ENCODE peak calls at places on chromosomes 7 and 10, in seven cellular contexts. V is IMR-90, J is OCI-LY7, O is neural progenitor cell, S is PC-9, X is HCT116, I is SK-N-SH. L is an unnamed sample.

GRCh38 chr10:570631-571565 is 118.6 kb downstream of the DIP2C start:
- DNase-seq in V (no peak), X (no peak), S (no peak), O (no peak), J (no peak), I (peak; percentile 77), L (no peak)

GRCh38 chr10:67780759-67781538 is 57.0 kb downstream of the DNAJC12 start:
- DNase-seq in O (no peak), J (peak; percentile 81), X (no peak), S (no peak), I (no peak), V (no peak), L (no peak)

GRCh38 chr7:147478751-147479150 is 1111.8 kb upstream of the C7orf33 start:
- DNase-seq in I (no peak), V (no peak), X (no peak), O (no peak), J (no peak), S (no peak), L (no peak)

GRCh38 chr7:156017916-156018700 is 205.8 kb upstream of the SHH start:
- DNase-seq in V (no peak), S (no peak), J (no peak), I (no peak), O (no peak), X (no peak), L (no peak)

GRCh38 chr10:3406556-3406955 is 234.0 kb upstream of the PITRM1 start:
- DNase-seq in I (no peak), V (no peak), S (no peak), J (no peak), O (no peak), X (no peak), L (no peak)

GRCh38 chr10:50594012-50594411 is 29.7 kb downstream of the SGMS1 start:
- DNase-seq in S (no peak), O (no peak), X (no peak), I (peak; percentile 47), V (peak; percentile 86), J (no peak), L (no peak)

GRCh38 chr7:93923291-93923690 is 1.8 kb downstream of the GNG11 start:
- DNase-seq in O (no peak), X (no peak), S (no peak), J (no peak), V (no peak), I (no peak), L (no peak)

GRCh38 chr10:117781216-117781836 is 238.8 kb downstream of the EMX2 start:
- DNase-seq in V (no peak), J (no peak), O (no peak), I (no peak), S (no peak), X (no peak), L (no peak)

GRCh38 chr7:46525876-46526275 is 604.8 kb upstream of the IGFBP3 start:
- DNase-seq in O (no peak), S (no peak), V (no peak), X (no peak), I (no peak), J (no peak), L (no peak)

GRCh38 chr10:77164616-77165311 is 472.8 kb downstream of the KCNMA1 start:
- DNase-seq in I (no peak), X (no peak), O (no peak), J (no peak), S (no peak), V (peak; percentile 73), L (no peak)

GRCh38 chr10:89278034-89278535 is 23.8 kb upstream of the IFIT2 start:
- DNase-seq in S (peak; percentile 69), V (peak; percentile 98), I (peak; percentile 34), O (no peak), X (peak; percentile 67), J (no peak), L (no peak)

GRCh38 chr10:126242352-126243260 is 145.7 kb downstream of the ADAM12 start:
- DNase-seq in I (peak; percentile 80), O (no peak), S (no peak), V (peak; percentile 92), J (no peak), X (no peak), L (no peak)

GRCh38 chr7:123030631-123031030 is 35.1 kb upstream of the TAS2R16 start:
- DNase-seq in X (no peak), I (no peak), O (no peak), S (no peak), J (no peak), V (no peak), L (no peak)

GRCh38 chr7:99272476-99273045 is at the start of gene MYH16:
- DNase-seq in X (no peak), S (peak; percentile 44), I (no peak), V (peak; percentile 57), O (no peak), J (no peak), L (no peak)

GRCh38 chr10:53010362-53010907 is 237.9 kb upstream of the MBL2 start:
- DNase-seq in V (no peak), O (no peak), X (no peak), I (no peak), J (no peak), S (no peak), L (no peak)

GRCh38 chr10:53003094-53003493 is 230.5 kb upstream of the MBL2 start:
- DNase-seq in O (no peak), X (no peak), I (no peak), S (no peak), J (no peak), V (no peak), L (no peak)

GRCh38 chr10:53005612-53006325 is 233.2 kb upstream of the MBL2 start:
- DNase-seq in I (no peak), X (no peak), J (no peak), O (no peak), S (no peak), V (no peak), L (no peak)

DNA sequence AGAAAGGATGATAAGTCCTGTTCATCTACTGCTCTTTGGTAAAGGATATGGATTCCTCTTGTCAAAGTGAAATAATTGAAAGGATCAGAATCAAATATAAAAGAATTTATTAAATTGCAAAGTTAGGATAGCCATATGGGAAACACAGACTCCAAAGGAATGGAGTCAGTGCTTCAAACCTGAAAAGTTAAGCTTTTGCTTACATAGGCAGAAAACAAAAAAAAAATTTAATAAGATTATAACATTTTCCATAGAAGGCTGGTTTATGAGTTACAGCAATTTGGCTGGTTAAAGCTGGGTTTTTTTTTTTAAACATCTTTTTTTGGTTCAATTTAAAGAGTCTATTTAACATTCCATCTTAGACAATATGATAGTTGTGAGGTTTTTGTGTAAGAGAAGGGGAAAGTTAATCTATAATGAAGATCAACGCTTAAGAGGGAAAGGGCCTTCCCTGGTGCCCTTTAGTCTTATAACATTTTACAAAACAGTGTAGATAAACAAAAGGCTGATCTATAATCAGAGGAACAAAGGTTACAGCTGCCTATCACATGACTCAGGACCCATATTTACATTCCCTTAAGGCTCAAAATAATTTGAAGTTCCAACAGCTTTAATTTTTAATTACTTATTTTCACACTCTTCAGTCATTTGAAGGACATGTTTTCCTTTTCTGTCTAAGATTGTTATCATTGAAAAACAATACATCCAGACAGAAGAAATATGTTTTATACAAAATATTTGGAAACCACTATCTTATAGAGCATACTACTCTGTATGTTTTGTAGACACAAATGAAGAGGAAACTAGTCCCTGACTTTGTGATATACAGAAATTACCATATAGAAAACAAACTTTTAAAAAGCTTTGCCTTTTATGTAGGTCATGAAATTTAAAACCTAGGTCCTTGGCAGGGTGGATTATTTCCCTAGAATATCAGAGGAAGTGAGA is 234.4 kb upstream of the MBL2 start:
- DNase-seq in I (no peak), S (no peak), O (no peak), X (no peak), J (no peak), V (no peak), L (no peak)
- H2AFZ ChIP-seq in I (no peak overlapping the region), S (no peak overlapping the region), O (no peak overlapping the region), X (no peak overlapping the region), J (no peak overlapping the region), V (no peak overlapping the region), L (no peak overlapping the region)

DNA sequence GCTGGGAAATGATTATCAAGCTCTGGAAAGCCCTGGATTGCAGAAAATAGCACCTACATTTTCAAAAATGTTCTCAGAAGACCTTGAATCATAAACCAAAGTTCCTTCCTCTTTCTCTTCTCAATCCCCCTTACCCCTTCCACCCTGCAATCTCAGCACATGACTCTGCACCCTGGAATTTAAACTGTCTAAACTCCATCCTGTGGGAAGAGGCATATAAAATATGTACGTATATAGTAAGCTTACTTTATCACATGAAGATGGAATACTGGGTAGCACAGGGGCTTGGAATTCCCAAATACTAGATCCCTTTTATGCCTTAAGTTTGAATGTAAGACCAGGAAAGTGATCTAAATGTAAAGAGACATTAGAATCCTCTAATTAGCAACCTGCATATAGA is 7.7 kb downstream of the AGMO start:
- DNase-seq in X (no peak), I (no peak), S (no peak), O (no peak), J (no peak), V (peak; percentile 38), L (no peak)
- H2AFZ ChIP-seq in X (no peak overlapping the region), I (peak overlapping the region; percentile 64), S (no peak overlapping the region), O (peak overlapping the region; percentile 1), J (no peak overlapping the region), V (no peak overlapping the region), L (no peak overlapping the region)

GRCh38 chr7:40701836-40702551 is 567.2 kb downstream of the SUGCT start:
- DNase-seq in J (no peak), O (no peak), S (no peak), X (no peak), V (no peak), I (no peak), L (no peak)
- H2AFZ ChIP-seq in J (peak overlapping the region; percentile 38), O (no peak overlapping the region), S (no peak overlapping the region), X (no peak overlapping the region), V (no peak overlapping the region), I (no peak overlapping the region), L (no peak overlapping the region)

GRCh38 chr10:80500572-80501380 is 36.9 kb upstream of the SH2D4B start:
- DNase-seq in X (no peak), S (peak; percentile 44), J (no peak), V (no peak), I (no peak), O (no peak), L (no peak)

GRCh38 chr10:80503584-80504157 is 34.0 kb upstream of the SH2D4B start:
- DNase-seq in V (no peak), S (no peak), X (no peak), O (peak; percentile 89), I (no peak), J (no peak), L (no peak)

GRCh38 chr10:80502621-80503583 is 34.8 kb upstream of the SH2D4B start:
- DNase-seq in V (no peak), S (peak; percentile 64), I (no peak), O (no peak), X (no peak), J (no peak), L (no peak)

GRCh38 chr10:80501913-80502521 is 35.7 kb upstream of the SH2D4B start:
- DNase-seq in O (no peak), S (peak; percentile 78), X (no peak), V (no peak), J (no peak), I (no peak), L (no peak)

DNA sequence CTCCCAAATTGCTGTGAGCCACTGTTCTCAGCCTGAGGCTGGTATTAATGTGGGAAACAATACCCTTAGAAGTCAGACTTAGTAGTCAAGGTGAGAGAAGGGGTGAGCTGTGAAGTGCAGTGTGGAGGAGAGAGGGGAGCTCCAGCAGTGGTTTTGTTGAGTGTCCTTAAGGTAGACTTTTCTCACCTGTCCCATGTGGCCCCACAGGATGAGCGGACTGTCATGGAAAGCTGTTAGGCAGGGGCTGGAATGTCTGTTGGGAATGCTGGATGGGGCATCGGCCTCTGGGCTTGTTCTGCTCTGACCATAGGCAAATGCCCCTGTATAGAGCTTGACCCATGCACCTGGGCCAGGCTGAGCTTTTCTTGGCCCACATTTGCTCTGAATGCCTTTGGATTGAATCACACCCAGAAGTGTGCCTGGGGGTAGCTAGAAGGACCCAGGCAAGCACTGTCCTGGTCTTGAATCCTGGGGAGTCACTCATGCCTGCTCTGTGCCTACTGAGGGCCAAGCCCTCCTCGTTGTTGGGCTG is 36.3 kb upstream of the SH2D4B start:
- DNase-seq in I (no peak), J (no peak), X (no peak), S (peak; percentile 81), O (no peak), V (no peak), L (no peak)
- H2AFZ ChIP-seq in I (no peak overlapping the region), J (no peak overlapping the region), X (no peak overlapping the region), S (no peak overlapping the region), O (no peak overlapping the region), V (peak overlapping the region; percentile 58), L (no peak overlapping the region)

L was measured in K562.